ENCODE peak calls at places on chromosomes 13 and 19, in ten cellular contexts. C, Q, F, O, D, B, T, W, X and E are unnamed samples.

GRCh38 chr19:37329686-37330085 is 41.2 kb upstream of the ZNF527 start:
- DNase-seq in F (no peak), Q (no peak), B (peak; percentile 32), C (no peak), W (peak; percentile 1), T (no peak), O (peak; percentile 4), D (no peak), X (no peak), E (peak; percentile 25)

GRCh38 chr19:435056-435706 is 25.7 kb downstream of the SHC2 start:
- DNase-seq in D (no peak), Q (no peak), W (no peak), B (no peak), T (no peak), C (no peak), O (no peak), X (no peak), F (no peak), E (no peak)

GRCh38 chr13:40456397-40456958 is 210.0 kb downstream of the FOXO1 start:
- DNase-seq in B (no peak), Q (no peak), O (no peak), D (no peak), X (no peak), T (no peak), F (no peak), C (no peak), W (no peak), E (no peak)

GRCh38 chr13:37929308-37929707 is 59.7 kb upstream of the TRPC4 start:
- DNase-seq in F (no peak), C (no peak), W (no peak), Q (no peak), D (no peak), T (no peak), X (no peak), O (no peak), B (no peak), E (no peak)

GRCh38 chr19:54114340-54114826 is 1.1 kb downstream of the TFPT start:
- DNase-seq in X (no peak), O (peak; percentile 61), T (peak; percentile 46), W (peak; percentile 62), Q (peak; percentile 72), D (peak; percentile 42), C (no peak), B (peak; percentile 52), F (no peak), E (peak; percentile 65)

GRCh38 chr19:33797821-33798633 is 1.4 kb downstream of the KCTD15 start:
- DNase-seq in X (no peak), O (peak; percentile 69), Q (no peak), B (peak; percentile 82), W (peak; percentile 60), F (peak; percentile 73), C (no peak), T (peak; percentile 35), D (peak; percentile 85), E (no peak)

GRCh38 chr13:110272227-110272626 is 34.7 kb downstream of the COL4A1 start:
- DNase-seq in X (no peak), Q (no peak), O (no peak), B (no peak), C (no peak), D (no peak), W (no peak), T (no peak), F (no peak), E (no peak)

GRCh38 chr19:41795031-41795461 is 1.3 kb upstream of the CEACAM3 start:
- DNase-seq in W (peak; percentile 73), C (peak; percentile 27), D (peak; percentile 37), X (no peak), O (peak; percentile 54), Q (peak; percentile 69), F (no peak), T (peak; percentile 35), B (peak; percentile 35), E (peak; percentile 65)

GRCh38 chr19:10503002-10503789 is at the start of gene KEAP1:
- DNase-seq in O (peak; percentile 29), X (no peak), Q (peak; percentile 36), C (no peak), W (peak; percentile 59), T (no peak), D (no peak), F (peak; percentile 37), B (peak; percentile 84), E (peak; percentile 21)

GRCh38 chr19:23116802-23117571 is at the start of gene ZNF730:
- DNase-seq in Q (no peak), X (peak; percentile 2), C (peak; percentile 84), T (peak; percentile 42), D (peak; percentile 88), W (peak; percentile 88), F (peak; percentile 12), B (peak; percentile 85), O (peak; percentile 76), E (peak; percentile 88)

GRCh38 chr13:20174656-20175405 is 14.0 kb upstream of the GJA3 start:
- DNase-seq in C (no peak), T (peak; percentile 69), B (no peak), X (no peak), Q (peak; percentile 27), F (peak; percentile 24), O (peak; percentile 90), D (peak; percentile 87), W (no peak), E (peak; percentile 95)